ENCODE peak calls at places on chromosome 19, in nine cellular contexts. One of them, this sample, is unnamed.

GRCh38 chr19:7926021-7926726 is at the start of gene CTXN1:
- DNase-seq in effector CD4-positive, alpha-beta T cell: peak; percentile 67
- DNase-seq in stimulated activated CD8-positive, alpha-beta memory T cell treated with anti-CD3 and anti-CD28 coated beads, Interleukin-4, amount 100 ng/mL, for 24 hours: peak; percentile 67
- DNase-seq in stimulated activated CD4-positive, alpha-beta T cell treated with anti-CD3 and anti-CD28 coated beads, Interleukin-4, amount 100 ng/mL, for 1 hour: peak; percentile 83
- DNase-seq in activated gamma-delta T cell treated with Interleukin-2 at 50 U/mL for 16 hours: peak; percentile 71
- DNase-seq in posterior cingulate gyrus: peak; percentile 44
- DNase-seq in GM12865: peak; percentile 72
- DNase-seq in cardiac muscle cell: peak; percentile 85
- DNase-seq in body of pancreas: peak; percentile 80
- DNase-seq in this sample: peak; percentile 89

GRCh38 chr19:1622007-1622406 is 16.7 kb upstream of the UQCR11 start:
- DNase-seq in effector CD4-positive, alpha-beta T cell: no peak
- DNase-seq in stimulated activated CD8-positive, alpha-beta memory T cell treated with anti-CD3 and anti-CD28 coated beads, Interleukin-4, amount 100 ng/mL, for 24 hours: no peak
- DNase-seq in stimulated activated CD4-positive, alpha-beta T cell treated with anti-CD3 and anti-CD28 coated beads, Interleukin-4, amount 100 ng/mL, for 1 hour: no peak
- DNase-seq in activated gamma-delta T cell treated with Interleukin-2 at 50 U/mL for 16 hours: no peak
- DNase-seq in posterior cingulate gyrus: no peak
- DNase-seq in GM12865: no peak
- DNase-seq in cardiac muscle cell: no peak
- DNase-seq in body of pancreas: no peak
- DNase-seq in this sample: no peak

GRCh38 chr19:3710265-3710812 is 2.2 kb downstream of the TJP3 start:
- DNase-seq in effector CD4-positive, alpha-beta T cell: no peak
- DNase-seq in stimulated activated CD8-positive, alpha-beta memory T cell treated with anti-CD3 and anti-CD28 coated beads, Interleukin-4, amount 100 ng/mL, for 24 hours: no peak
- DNase-seq in stimulated activated CD4-positive, alpha-beta T cell treated with anti-CD3 and anti-CD28 coated beads, Interleukin-4, amount 100 ng/mL, for 1 hour: no peak
- DNase-seq in activated gamma-delta T cell treated with Interleukin-2 at 50 U/mL for 16 hours: no peak
- DNase-seq in posterior cingulate gyrus: no peak
- DNase-seq in GM12865: no peak
- DNase-seq in cardiac muscle cell: peak; percentile 40
- DNase-seq in body of pancreas: peak; percentile 98
- DNase-seq in this sample: no peak

GRCh38 chr19:52778811-52779210 is 7.8 kb downstream of the ZNF600 start:
- DNase-seq in effector CD4-positive, alpha-beta T cell: peak; percentile 3
- DNase-seq in stimulated activated CD8-positive, alpha-beta memory T cell treated with anti-CD3 and anti-CD28 coated beads, Interleukin-4, amount 100 ng/mL, for 24 hours: peak; percentile 49
- DNase-seq in stimulated activated CD4-positive, alpha-beta T cell treated with anti-CD3 and anti-CD28 coated beads, Interleukin-4, amount 100 ng/mL, for 1 hour: peak; percentile 19
- DNase-seq in activated gamma-delta T cell treated with Interleukin-2 at 50 U/mL for 16 hours: peak; percentile 58
- DNase-seq in posterior cingulate gyrus: no peak
- DNase-seq in GM12865: peak; percentile 11
- DNase-seq in cardiac muscle cell: no peak
- DNase-seq in body of pancreas: no peak
- DNase-seq in this sample: peak; percentile 36

GRCh38 chr19:58009301-58009665 is 6.7 kb upstream of the ZNF606 start:
- DNase-seq in effector CD4-positive, alpha-beta T cell: no peak
- DNase-seq in stimulated activated CD8-positive, alpha-beta memory T cell treated with anti-CD3 and anti-CD28 coated beads, Interleukin-4, amount 100 ng/mL, for 24 hours: no peak
- DNase-seq in stimulated activated CD4-positive, alpha-beta T cell treated with anti-CD3 and anti-CD28 coated beads, Interleukin-4, amount 100 ng/mL, for 1 hour: no peak
- DNase-seq in activated gamma-delta T cell treated with Interleukin-2 at 50 U/mL for 16 hours: no peak
- DNase-seq in posterior cingulate gyrus: no peak
- DNase-seq in GM12865: no peak
- DNase-seq in cardiac muscle cell: no peak
- DNase-seq in body of pancreas: no peak
- DNase-seq in this sample: no peak

GRCh38 chr19:58480481-58480830 is 4.3 kb downstream of the ZNF446 start:
- DNase-seq in effector CD4-positive, alpha-beta T cell: no peak
- DNase-seq in stimulated activated CD8-positive, alpha-beta memory T cell treated with anti-CD3 and anti-CD28 coated beads, Interleukin-4, amount 100 ng/mL, for 24 hours: no peak
- DNase-seq in stimulated activated CD4-positive, alpha-beta T cell treated with anti-CD3 and anti-CD28 coated beads, Interleukin-4, amount 100 ng/mL, for 1 hour: no peak
- DNase-seq in activated gamma-delta T cell treated with Interleukin-2 at 50 U/mL for 16 hours: no peak
- DNase-seq in posterior cingulate gyrus: no peak
- DNase-seq in GM12865: no peak
- DNase-seq in cardiac muscle cell: no peak
- DNase-seq in body of pancreas: no peak
- DNase-seq in this sample: no peak

GRCh38 chr19:4102339-4103072 is 21.4 kb downstream of the MAP2K2 start:
- DNase-seq in effector CD4-positive, alpha-beta T cell: no peak
- DNase-seq in stimulated activated CD8-positive, alpha-beta memory T cell treated with anti-CD3 and anti-CD28 coated beads, Interleukin-4, amount 100 ng/mL, for 24 hours: no peak
- DNase-seq in stimulated activated CD4-positive, alpha-beta T cell treated with anti-CD3 and anti-CD28 coated beads, Interleukin-4, amount 100 ng/mL, for 1 hour: no peak
- DNase-seq in activated gamma-delta T cell treated with Interleukin-2 at 50 U/mL for 16 hours: no peak
- DNase-seq in posterior cingulate gyrus: no peak
- DNase-seq in GM12865: no peak
- DNase-seq in cardiac muscle cell: no peak
- DNase-seq in body of pancreas: no peak
- DNase-seq in this sample: no peak

GRCh38 chr19:10193666-10194499 is 870 bp downstream of the DNMT1 start:
- DNase-seq in effector CD4-positive, alpha-beta T cell: no peak
- DNase-seq in stimulated activated CD8-positive, alpha-beta memory T cell treated with anti-CD3 and anti-CD28 coated beads, Interleukin-4, amount 100 ng/mL, for 24 hours: no peak
- DNase-seq in stimulated activated CD4-positive, alpha-beta T cell treated with anti-CD3 and anti-CD28 coated beads, Interleukin-4, amount 100 ng/mL, for 1 hour: no peak
- DNase-seq in activated gamma-delta T cell treated with Interleukin-2 at 50 U/mL for 16 hours: peak; percentile 26
- DNase-seq in posterior cingulate gyrus: no peak
- DNase-seq in GM12865: peak; percentile 24
- DNase-seq in cardiac muscle cell: no peak
- DNase-seq in body of pancreas: no peak
- DNase-seq in this sample: no peak

GRCh38 chr19:18966304-18966703 is 25.3 kb upstream of the HOMER3 start:
- DNase-seq in effector CD4-positive, alpha-beta T cell: no peak
- DNase-seq in stimulated activated CD8-positive, alpha-beta memory T cell treated with anti-CD3 and anti-CD28 coated beads, Interleukin-4, amount 100 ng/mL, for 24 hours: no peak
- DNase-seq in stimulated activated CD4-positive, alpha-beta T cell treated with anti-CD3 and anti-CD28 coated beads, Interleukin-4, amount 100 ng/mL, for 1 hour: no peak
- DNase-seq in activated gamma-delta T cell treated with Interleukin-2 at 50 U/mL for 16 hours: no peak
- DNase-seq in posterior cingulate gyrus: no peak
- DNase-seq in GM12865: no peak
- DNase-seq in cardiac muscle cell: no peak
- DNase-seq in body of pancreas: no peak
- DNase-seq in this sample: no peak

GRCh38 chr19:43667524-43668405 is 2.2 kb downstream of the PLAUR start:
- DNase-seq in effector CD4-positive, alpha-beta T cell: no peak
- DNase-seq in stimulated activated CD8-positive, alpha-beta memory T cell treated with anti-CD3 and anti-CD28 coated beads, Interleukin-4, amount 100 ng/mL, for 24 hours: no peak
- DNase-seq in stimulated activated CD4-positive, alpha-beta T cell treated with anti-CD3 and anti-CD28 coated beads, Interleukin-4, amount 100 ng/mL, for 1 hour: no peak
- DNase-seq in activated gamma-delta T cell treated with Interleukin-2 at 50 U/mL for 16 hours: no peak
- DNase-seq in posterior cingulate gyrus: no peak
- DNase-seq in GM12865: no peak
- DNase-seq in cardiac muscle cell: no peak
- DNase-seq in body of pancreas: no peak
- DNase-seq in this sample: no peak

GRCh38 chr19:5967994-5968430 is 9.9 kb downstream of the RANBP3 start:
- DNase-seq in effector CD4-positive, alpha-beta T cell: peak; percentile 57
- DNase-seq in stimulated activated CD8-positive, alpha-beta memory T cell treated with anti-CD3 and anti-CD28 coated beads, Interleukin-4, amount 100 ng/mL, for 24 hours: no peak
- DNase-seq in stimulated activated CD4-positive, alpha-beta T cell treated with anti-CD3 and anti-CD28 coated beads, Interleukin-4, amount 100 ng/mL, for 1 hour: peak; percentile 62
- DNase-seq in activated gamma-delta T cell treated with Interleukin-2 at 50 U/mL for 16 hours: peak; percentile 56
- DNase-seq in posterior cingulate gyrus: no peak
- DNase-seq in GM12865: peak; percentile 74
- DNase-seq in cardiac muscle cell: peak; percentile 76
- DNase-seq in body of pancreas: peak; percentile 80
- DNase-seq in this sample: no peak

GRCh38 chr19:46471116-46471733 is at the start of gene PNMA8A:
- DNase-seq in effector CD4-positive, alpha-beta T cell: no peak
- DNase-seq in stimulated activated CD8-positive, alpha-beta memory T cell treated with anti-CD3 and anti-CD28 coated beads, Interleukin-4, amount 100 ng/mL, for 24 hours: no peak
- DNase-seq in stimulated activated CD4-positive, alpha-beta T cell treated with anti-CD3 and anti-CD28 coated beads, Interleukin-4, amount 100 ng/mL, for 1 hour: no peak
- DNase-seq in activated gamma-delta T cell treated with Interleukin-2 at 50 U/mL for 16 hours: no peak
- DNase-seq in posterior cingulate gyrus: peak; percentile 72
- DNase-seq in GM12865: no peak
- DNase-seq in cardiac muscle cell: peak; percentile 95
- DNase-seq in body of pancreas: peak; percentile 77
- DNase-seq in this sample: peak; percentile 53

GRCh38 chr19:41373993-41374392 is 2.3 kb upstream of the TMEM91 start:
- DNase-seq in effector CD4-positive, alpha-beta T cell: no peak
- DNase-seq in stimulated activated CD8-positive, alpha-beta memory T cell treated with anti-CD3 and anti-CD28 coated beads, Interleukin-4, amount 100 ng/mL, for 24 hours: no peak
- DNase-seq in stimulated activated CD4-positive, alpha-beta T cell treated with anti-CD3 and anti-CD28 coated beads, Interleukin-4, amount 100 ng/mL, for 1 hour: no peak
- DNase-seq in activated gamma-delta T cell treated with Interleukin-2 at 50 U/mL for 16 hours: no peak
- DNase-seq in posterior cingulate gyrus: peak; percentile 77
- DNase-seq in GM12865: no peak
- DNase-seq in cardiac muscle cell: no peak
- DNase-seq in body of pancreas: peak; percentile 94
- DNase-seq in this sample: no peak

GRCh38 chr19:28960586-28960985 is 252.4 kb downstream of the UQCRFS1 start:
- DNase-seq in effector CD4-positive, alpha-beta T cell: no peak
- DNase-seq in stimulated activated CD8-positive, alpha-beta memory T cell treated with anti-CD3 and anti-CD28 coated beads, Interleukin-4, amount 100 ng/mL, for 24 hours: no peak
- DNase-seq in stimulated activated CD4-positive, alpha-beta T cell treated with anti-CD3 and anti-CD28 coated beads, Interleukin-4, amount 100 ng/mL, for 1 hour: no peak
- DNase-seq in activated gamma-delta T cell treated with Interleukin-2 at 50 U/mL for 16 hours: no peak
- DNase-seq in posterior cingulate gyrus: no peak
- DNase-seq in GM12865: no peak
- DNase-seq in cardiac muscle cell: no peak
- DNase-seq in body of pancreas: no peak
- DNase-seq in this sample: no peak

GRCh38 chr19:56705939-56706338 is 34.4 kb upstream of the ZNF835 start:
- DNase-seq in effector CD4-positive, alpha-beta T cell: no peak
- DNase-seq in stimulated activated CD8-positive, alpha-beta memory T cell treated with anti-CD3 and anti-CD28 coated beads, Interleukin-4, amount 100 ng/mL, for 24 hours: no peak
- DNase-seq in stimulated activated CD4-positive, alpha-beta T cell treated with anti-CD3 and anti-CD28 coated beads, Interleukin-4, amount 100 ng/mL, for 1 hour: no peak
- DNase-seq in activated gamma-delta T cell treated with Interleukin-2 at 50 U/mL for 16 hours: no peak
- DNase-seq in posterior cingulate gyrus: no peak
- DNase-seq in GM12865: no peak
- DNase-seq in cardiac muscle cell: no peak
- DNase-seq in body of pancreas: no peak
- DNase-seq in this sample: no peak

GRCh38 chr19:49442793-49443365 is 1.6 kb upstream of the SLC17A7 start:
- DNase-seq in effector CD4-positive, alpha-beta T cell: peak; percentile 39
- DNase-seq in stimulated activated CD8-positive, alpha-beta memory T cell treated with anti-CD3 and anti-CD28 coated beads, Interleukin-4, amount 100 ng/mL, for 24 hours: no peak
- DNase-seq in stimulated activated CD4-positive, alpha-beta T cell treated with anti-CD3 and anti-CD28 coated beads, Interleukin-4, amount 100 ng/mL, for 1 hour: peak; percentile 56
- DNase-seq in activated gamma-delta T cell treated with Interleukin-2 at 50 U/mL for 16 hours: peak; percentile 33
- DNase-seq in posterior cingulate gyrus: peak; percentile 39
- DNase-seq in GM12865: peak; percentile 75
- DNase-seq in cardiac muscle cell: peak; percentile 97
- DNase-seq in body of pancreas: peak; percentile 95
- DNase-seq in this sample: peak; percentile 76

GRCh38 chr19:46927106-46927505 is 66.3 kb downstream of the ARHGAP35 start:
- DNase-seq in effector CD4-positive, alpha-beta T cell: no peak
- DNase-seq in stimulated activated CD8-positive, alpha-beta memory T cell treated with anti-CD3 and anti-CD28 coated beads, Interleukin-4, amount 100 ng/mL, for 24 hours: no peak
- DNase-seq in stimulated activated CD4-positive, alpha-beta T cell treated with anti-CD3 and anti-CD28 coated beads, Interleukin-4, amount 100 ng/mL, for 1 hour: no peak
- DNase-seq in activated gamma-delta T cell treated with Interleukin-2 at 50 U/mL for 16 hours: no peak
- DNase-seq in posterior cingulate gyrus: no peak
- DNase-seq in GM12865: no peak
- DNase-seq in cardiac muscle cell: no peak
- DNase-seq in body of pancreas: no peak
- DNase-seq in this sample: no peak

GRCh38 chr19:17328517-17329060 is 6.1 kb downstream of the ANO8 start:
- DNase-seq in effector CD4-positive, alpha-beta T cell: peak; percentile 34
- DNase-seq in stimulated activated CD8-positive, alpha-beta memory T cell treated with anti-CD3 and anti-CD28 coated beads, Interleukin-4, amount 100 ng/mL, for 24 hours: no peak
- DNase-seq in stimulated activated CD4-positive, alpha-beta T cell treated with anti-CD3 and anti-CD28 coated beads, Interleukin-4, amount 100 ng/mL, for 1 hour: peak; percentile 51
- DNase-seq in activated gamma-delta T cell treated with Interleukin-2 at 50 U/mL for 16 hours: no peak
- DNase-seq in posterior cingulate gyrus: no peak
- DNase-seq in GM12865: no peak
- DNase-seq in cardiac muscle cell: no peak
- DNase-seq in body of pancreas: no peak
- DNase-seq in this sample: peak; percentile 59

GRCh38 chr19:2507109-2507508 is 31.2 kb downstream of the GADD45B start:
- DNase-seq in effector CD4-positive, alpha-beta T cell: peak; percentile 30
- DNase-seq in stimulated activated CD8-positive, alpha-beta memory T cell treated with anti-CD3 and anti-CD28 coated beads, Interleukin-4, amount 100 ng/mL, for 24 hours: no peak
- DNase-seq in stimulated activated CD4-positive, alpha-beta T cell treated with anti-CD3 and anti-CD28 coated beads, Interleukin-4, amount 100 ng/mL, for 1 hour: no peak
- DNase-seq in activated gamma-delta T cell treated with Interleukin-2 at 50 U/mL for 16 hours: peak; percentile 23
- DNase-seq in posterior cingulate gyrus: no peak
- DNase-seq in GM12865: no peak
- DNase-seq in cardiac muscle cell: no peak
- DNase-seq in body of pancreas: peak; percentile 78
- DNase-seq in this sample: no peak

GRCh38 chr19:33689886-33690285 is 68.1 kb downstream of the CHST8 start:
- DNase-seq in effector CD4-positive, alpha-beta T cell: no peak
- DNase-seq in stimulated activated CD8-positive, alpha-beta memory T cell treated with anti-CD3 and anti-CD28 coated beads, Interleukin-4, amount 100 ng/mL, for 24 hours: no peak
- DNase-seq in stimulated activated CD4-positive, alpha-beta T cell treated with anti-CD3 and anti-CD28 coated beads, Interleukin-4, amount 100 ng/mL, for 1 hour: no peak
- DNase-seq in activated gamma-delta T cell treated with Interleukin-2 at 50 U/mL for 16 hours: no peak
- DNase-seq in posterior cingulate gyrus: no peak
- DNase-seq in GM12865: no peak
- DNase-seq in cardiac muscle cell: peak; percentile 69
- DNase-seq in body of pancreas: no peak
- DNase-seq in this sample: no peak

GRCh38 chr19:47280183-47280797 is 5.6 kb downstream of the INAFM1 start:
- DNase-seq in effector CD4-positive, alpha-beta T cell: peak; percentile 49
- DNase-seq in stimulated activated CD8-positive, alpha-beta memory T cell treated with anti-CD3 and anti-CD28 coated beads, Interleukin-4, amount 100 ng/mL, for 24 hours: no peak
- DNase-seq in stimulated activated CD4-positive, alpha-beta T cell treated with anti-CD3 and anti-CD28 coated beads, Interleukin-4, amount 100 ng/mL, for 1 hour: peak; percentile 64
- DNase-seq in activated gamma-delta T cell treated with Interleukin-2 at 50 U/mL for 16 hours: peak; percentile 30
- DNase-seq in posterior cingulate gyrus: no peak
- DNase-seq in GM12865: peak; percentile 65
- DNase-seq in cardiac muscle cell: no peak
- DNase-seq in body of pancreas: peak; percentile 52
- DNase-seq in this sample: peak; percentile 72

GRCh38 chr19:5572556-5573286 is 5.0 kb upstream of the TINCR start:
- DNase-seq in effector CD4-positive, alpha-beta T cell: no peak
- DNase-seq in stimulated activated CD8-positive, alpha-beta memory T cell treated with anti-CD3 and anti-CD28 coated beads, Interleukin-4, amount 100 ng/mL, for 24 hours: no peak
- DNase-seq in stimulated activated CD4-positive, alpha-beta T cell treated with anti-CD3 and anti-CD28 coated beads, Interleukin-4, amount 100 ng/mL, for 1 hour: no peak
- DNase-seq in activated gamma-delta T cell treated with Interleukin-2 at 50 U/mL for 16 hours: no peak
- DNase-seq in posterior cingulate gyrus: no peak
- DNase-seq in GM12865: no peak
- DNase-seq in cardiac muscle cell: no peak
- DNase-seq in body of pancreas: no peak
- DNase-seq in this sample: no peak

GRCh38 chr19:17863520-17864182 is 3.9 kb downstream of the RPL18A start:
- DNase-seq in effector CD4-positive, alpha-beta T cell: no peak
- DNase-seq in stimulated activated CD8-positive, alpha-beta memory T cell treated with anti-CD3 and anti-CD28 coated beads, Interleukin-4, amount 100 ng/mL, for 24 hours: no peak
- DNase-seq in stimulated activated CD4-positive, alpha-beta T cell treated with anti-CD3 and anti-CD28 coated beads, Interleukin-4, amount 100 ng/mL, for 1 hour: no peak
- DNase-seq in activated gamma-delta T cell treated with Interleukin-2 at 50 U/mL for 16 hours: no peak
- DNase-seq in posterior cingulate gyrus: no peak
- DNase-seq in GM12865: no peak
- DNase-seq in cardiac muscle cell: no peak
- DNase-seq in body of pancreas: no peak
- DNase-seq in this sample: no peak

This sample was measured in activated naive CD8-positive, alpha-beta T cell treated with anti-CD3 and anti-CD28 coated beads, Interleukin-2, amount 10 ng/mL, durations not matched to agents 7 days and 5 days.